ENCODE peak calls at places on chromosomes 12 and 14, in five cellular contexts. N, B, D, S and I are unnamed samples.

GRCh38 chr12:32053881-32054624 is 52.6 kb upstream of the BICD1 start:
- DNase-seq in D (no peak), S (no peak), B (no peak), N (no peak), I (no peak)

GRCh38 chr12:19894803-19895202 is 455.5 kb downstream of the AEBP2 start:
- DNase-seq in N (no peak), S (no peak), B (no peak), D (no peak), I (peak)

GRCh38 chr12:130226771-130227170 is 64.5 kb downstream of the FZD10 start:
- DNase-seq in D (no peak), B (no peak), S (no peak), N (no peak), I (no peak)

GRCh38 chr12:49054524-49054923 is 6.1 kb downstream of the KMT2D start:
- DNase-seq in N (no peak), D (no peak), S (no peak), B (no peak), I (no peak)

GRCh38 chr12:11581179-11581755 is 68.2 kb upstream of the ETV6 start:
- DNase-seq in D (peak), S (peak), N (no peak), B (peak), I (peak)

GRCh38 chr12:106801830-106802561 is 27.5 kb downstream of the RIC8B start:
- DNase-seq in S (no peak), D (no peak), B (no peak), N (no peak), I (no peak)

GRCh38 chr12:47397664-47398281 is 308.1 kb downstream of the RPAP3 start:
- DNase-seq in D (no peak), B (no peak), S (no peak), N (no peak), I (no peak)

GRCh38 chr12:88377973-88378372 is 202.3 kb downstream of the KITLG start:
- DNase-seq in B (no peak), N (no peak), S (no peak), D (no peak), I (no peak)

GRCh38 chr12:122965356-122965755 is 907 bp downstream of the ABCB9 start:
- DNase-seq in D (no peak), B (no peak), N (peak), S (no peak), I (no peak)

GRCh38 chr12:5123921-5124320 is 80.2 kb downstream of the KCNA5 start:
- DNase-seq in B (no peak), S (no peak), D (no peak), N (no peak), I (no peak)

GRCh38 chr12:4221157-4221556 is 52.4 kb upstream of the CCND2 start:
- DNase-seq in N (no peak), S (no peak), D (no peak), B (no peak), I (no peak)

GRCh38 chr14:101865288-101865687 is 99.1 kb upstream of the DYNC1H1 start:
- DNase-seq in D (no peak), N (no peak), S (no peak), B (no peak), I (no peak)

GRCh38 chr12:89706551-89707348 is 1.9 kb downstream of the ATP2B1 start:
- DNase-seq in S (no peak), B (no peak), D (peak), N (peak), I (no peak)

GRCh38 chr12:75960086-75960910 is 71.3 kb downstream of the PHLDA1 start:
- DNase-seq in S (no peak), N (peak), B (no peak), D (peak), I (peak)

GRCh38 chr12:119642986-119643385 is 24.9 kb upstream of the PRKAB1 start:
- DNase-seq in D (no peak), S (no peak), N (no peak), B (no peak), I (no peak)
- TF ChIP-seq CTCF in D (no peak), S (peak), N (no peak), B (no peak), I (no peak)

GRCh38 chr14:22630066-22630465 is 14.1 kb downstream of the OR6J1 start:
- DNase-seq in N (no peak), S (no peak), B (no peak), D (no peak), I (no peak)
- TF ChIP-seq CTCF in N (no peak), S (no peak), B (no peak), D (no peak), I (no peak)

GRCh38 chr14:90461425-90461824 is 64.6 kb downstream of the CALM1 start:
- DNase-seq in D (no peak), N (no peak), B (no peak), S (no peak), I (no peak)
- TF ChIP-seq CTCF in D (no peak), N (no peak), B (no peak), S (no peak), I (no peak)

GRCh38 chr12:120455302-120455701 is 9.1 kb downstream of the GATC start:
- DNase-seq in B (no peak), D (no peak), N (peak), S (no peak), I (no peak)

GRCh38 chr12:120460157-120460556 is 9.4 kb downstream of the SRSF9 start:
- DNase-seq in S (no peak), N (no peak), B (no peak), D (no peak), I (no peak)

GRCh38 chr12:120453977-120454376 is 7.7 kb downstream of the GATC start:
- DNase-seq in S (no peak), B (no peak), N (no peak), D (no peak), I (peak)

GRCh38 chr12:120453060-120453761 is 7.0 kb downstream of the GATC start:
- DNase-seq in N (no peak), D (no peak), B (no peak), S (no peak), I (no peak)

DNA sequence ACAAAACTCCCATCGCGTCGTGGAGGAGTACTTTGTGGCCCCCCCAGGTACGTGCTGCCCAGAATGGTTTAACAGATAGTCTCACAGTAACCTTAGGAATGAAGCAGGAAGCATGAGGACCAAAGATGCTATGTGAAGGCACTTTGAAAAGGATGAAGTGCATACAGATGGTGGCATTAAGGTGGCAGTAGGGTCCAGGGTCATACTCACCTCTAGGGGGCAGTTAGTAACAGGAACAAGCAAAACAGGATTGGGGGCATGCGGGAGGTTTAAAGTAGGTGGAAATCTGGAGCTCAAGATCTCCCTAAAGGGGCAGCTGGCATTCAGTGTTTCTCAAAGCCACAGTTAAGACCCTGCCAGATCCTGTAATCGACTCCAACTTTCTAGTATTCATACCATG is 10.9 kb downstream of the GATC start:
- DNase-seq in S (no peak), D (no peak), N (no peak), B (no peak), I (no peak)
- TF ChIP-seq CTCF in S (no peak), D (no peak), N (no peak), B (no peak), I (no peak)

GRCh38 chr14:39766397-39767000 is 334.3 kb upstream of the FBXO33 start:
- DNase-seq in D (no peak), S (no peak), B (no peak), N (no peak), I (no peak)
- TF ChIP-seq CTCF in D (no peak), S (no peak), B (no peak), N (no peak), I (no peak)

GRCh38 chr12:6752181-6752930 is 585 bp downstream of the MLF2 start:
- DNase-seq in N (no peak), B (no peak), D (peak), S (peak), I (no peak)
- TF ChIP-seq CTCF in N (no peak), B (no peak), D (no peak), S (no peak), I (no peak)

DNA sequence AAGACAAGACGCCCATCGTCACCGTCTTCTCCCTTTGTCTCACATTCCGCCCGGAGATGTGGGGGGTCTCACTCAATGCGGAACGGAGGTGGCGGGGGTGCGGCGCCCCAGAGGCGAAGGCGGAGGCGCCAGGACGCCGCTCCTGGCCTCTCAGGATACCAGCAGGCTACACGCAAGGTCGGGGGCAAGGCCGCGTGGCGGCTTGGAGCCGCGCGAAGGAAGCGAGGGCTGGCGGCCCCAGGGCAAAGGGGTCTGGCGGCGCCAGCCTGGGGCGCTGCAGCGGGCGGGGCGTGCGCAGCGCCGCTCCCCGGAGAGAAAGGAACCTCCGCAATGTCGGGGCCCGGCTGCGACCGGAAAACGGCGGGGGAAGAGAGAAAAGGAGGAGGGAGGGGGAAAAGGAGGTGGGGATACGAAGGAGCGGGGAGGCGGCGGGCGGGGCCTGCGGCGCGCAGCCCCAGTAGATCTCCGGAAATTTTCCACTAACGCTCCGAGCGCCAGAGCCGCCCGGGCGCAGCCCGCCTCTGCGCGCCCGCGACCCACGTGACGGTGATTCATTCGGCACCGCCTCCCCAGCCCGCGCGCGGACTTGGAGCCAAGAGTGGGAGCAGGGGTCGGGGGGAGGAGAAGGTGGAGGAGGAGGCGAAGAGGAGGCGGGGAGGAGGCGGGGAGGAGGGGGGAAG is 10.5 kb upstream of the SLC38A2 start:
- DNase-seq in B (peak), N (peak), D (peak), S (peak), I (peak)
- TF ChIP-seq CTCF in B (no peak), N (no peak), D (no peak), S (no peak), I (peak)

GRCh38 chr14:23930742-23931141 is 22.8 kb upstream of the DHRS4 start:
- DNase-seq in N (no peak), D (no peak), S (no peak), B (no peak), I (no peak)
- TF ChIP-seq CTCF in N (no peak), D (no peak), S (no peak), B (no peak), I (no peak)